ENCODE peak calls at places on chromosomes 3 and 15, in five cellular contexts. One of them, this sample, is unnamed.

GRCh38 chr15:75502360-75502759 is 50.9 kb upstream of the SIN3A start:
- DNase-seq in NCI-H526 treated with DMSO at 0.1 percent for 48 hours: no peak
- DNase-seq in NCI-H345: no peak
- DNase-seq in DMS153: no peak
- DNase-seq in AG04450: no peak
- DNase-seq in this sample: no peak

GRCh38 chr3:138187296-138188012 is at the start of gene ARMC8:
- DNase-seq in DMS153: no peak
- DNase-seq in NCI-H526 treated with DMSO at 0.1 percent for 48 hours: no peak
- DNase-seq in NCI-H345: no peak
- DNase-seq in AG04450: no peak
- DNase-seq in this sample: peak

GRCh38 chr3:11118181-11118682 is 36.1 kb upstream of the HRH1 start:
- DNase-seq in AG04450: no peak
- DNase-seq in NCI-H345: no peak
- DNase-seq in NCI-H526 treated with DMSO at 0.1 percent for 48 hours: no peak
- DNase-seq in DMS153: no peak
- DNase-seq in this sample: no peak

GRCh38 chr3:48418651-48419050 is 11.2 kb downstream of the PLXNB1 start:
- DNase-seq in AG04450: no peak
- DNase-seq in DMS153: no peak
- DNase-seq in NCI-H526 treated with DMSO at 0.1 percent for 48 hours: no peak
- DNase-seq in NCI-H345: no peak
- DNase-seq in this sample: no peak

GRCh38 chr15:23954931-23955330 is 267.8 kb upstream of the NDN start:
- DNase-seq in AG04450: no peak
- DNase-seq in NCI-H345: no peak
- DNase-seq in NCI-H526 treated with DMSO at 0.1 percent for 48 hours: no peak
- DNase-seq in DMS153: no peak
- DNase-seq in this sample: no peak

GRCh38 chr3:33063651-33064051 is 33.3 kb downstream of the GLB1 start:
- DNase-seq in DMS153: no peak
- DNase-seq in NCI-H345: no peak
- DNase-seq in NCI-H526 treated with DMSO at 0.1 percent for 48 hours: no peak
- DNase-seq in AG04450: no peak
- DNase-seq in this sample: no peak

GRCh38 chr3:119627461-119627860 is 29.8 kb downstream of the PLA1A start:
- DNase-seq in NCI-H526 treated with DMSO at 0.1 percent for 48 hours: no peak
- DNase-seq in DMS153: no peak
- DNase-seq in AG04450: no peak
- DNase-seq in NCI-H345: no peak
- DNase-seq in this sample: peak

GRCh38 chr3:128496019-128496601 is 3.1 kb upstream of the GATA2 start:
- DNase-seq in AG04450: no peak
- DNase-seq in DMS153: no peak
- DNase-seq in NCI-H526 treated with DMSO at 0.1 percent for 48 hours: no peak
- DNase-seq in NCI-H345: no peak
- DNase-seq in this sample: no peak

GRCh38 chr15:67253517-67254237 is 784 bp downstream of the AAGAB start:
- DNase-seq in DMS153: no peak
- DNase-seq in NCI-H345: peak
- DNase-seq in AG04450: no peak
- DNase-seq in NCI-H526 treated with DMSO at 0.1 percent for 48 hours: no peak
- DNase-seq in this sample: no peak

GRCh38 chr3:10688126-10688525 is 127.9 kb upstream of the SLC6A11 start:
- DNase-seq in NCI-H526 treated with DMSO at 0.1 percent for 48 hours: no peak
- DNase-seq in NCI-H345: no peak
- DNase-seq in AG04450: no peak
- DNase-seq in DMS153: no peak
- DNase-seq in this sample: peak

GRCh38 chr3:73674280-73674679 is 49.5 kb upstream of the PDZRN3 start:
- DNase-seq in NCI-H526 treated with DMSO at 0.1 percent for 48 hours: no peak
- DNase-seq in AG04450: no peak
- DNase-seq in DMS153: peak
- DNase-seq in NCI-H345: peak
- DNase-seq in this sample: peak

GRCh38 chr3:49840371-49840770 is 16.0 kb downstream of the TRAIP start:
- DNase-seq in AG04450: no peak
- DNase-seq in NCI-H526 treated with DMSO at 0.1 percent for 48 hours: no peak
- DNase-seq in DMS153: no peak
- DNase-seq in NCI-H345: no peak
- DNase-seq in this sample: no peak

GRCh38 chr3:195859061-195859845 is 47.5 kb upstream of the MUC4 start:
- DNase-seq in NCI-H526 treated with DMSO at 0.1 percent for 48 hours: peak
- DNase-seq in NCI-H345: peak
- DNase-seq in AG04450: peak
- DNase-seq in DMS153: peak
- DNase-seq in this sample: peak

GRCh38 chr15:27422997-27423396 is 452.0 kb downstream of the GABRG3 start:
- DNase-seq in NCI-H526 treated with DMSO at 0.1 percent for 48 hours: no peak
- DNase-seq in NCI-H345: no peak
- DNase-seq in DMS153: no peak
- DNase-seq in AG04450: no peak
- DNase-seq in this sample: no peak

GRCh38 chr15:91882858-91883586 is 29.5 kb downstream of the SLCO3A1 start:
- DNase-seq in NCI-H526 treated with DMSO at 0.1 percent for 48 hours: no peak
- DNase-seq in NCI-H345: no peak
- DNase-seq in DMS153: no peak
- DNase-seq in AG04450: no peak
- DNase-seq in this sample: no peak

GRCh38 chr3:11570789-11571495 is 72.8 kb downstream of the VGLL4 start:
- DNase-seq in AG04450: no peak
- DNase-seq in NCI-H345: no peak
- DNase-seq in NCI-H526 treated with DMSO at 0.1 percent for 48 hours: no peak
- DNase-seq in DMS153: no peak
- DNase-seq in this sample: no peak

GRCh38 chr15:71691700-71692417 is 118.5 kb upstream of the NR2E3 start:
- DNase-seq in NCI-H345: no peak
- DNase-seq in AG04450: peak
- DNase-seq in DMS153: no peak
- DNase-seq in NCI-H526 treated with DMSO at 0.1 percent for 48 hours: no peak
- DNase-seq in this sample: peak

GRCh38 chr3:55567121-55567520 is 80.0 kb upstream of the WNT5A start:
- DNase-seq in NCI-H526 treated with DMSO at 0.1 percent for 48 hours: no peak
- DNase-seq in AG04450: no peak
- DNase-seq in DMS153: no peak
- DNase-seq in NCI-H345: no peak
- DNase-seq in this sample: no peak

GRCh38 chr3:36525115-36525711 is 144.9 kb downstream of the STAC start:
- DNase-seq in NCI-H345: peak
- DNase-seq in DMS153: no peak
- DNase-seq in AG04450: no peak
- DNase-seq in NCI-H526 treated with DMSO at 0.1 percent for 48 hours: no peak
- DNase-seq in this sample: peak

GRCh38 chr15:43934480-43934879 is 107.7 kb downstream of the WDR76 start:
- DNase-seq in NCI-H526 treated with DMSO at 0.1 percent for 48 hours: no peak
- DNase-seq in DMS153: no peak
- DNase-seq in AG04450: no peak
- DNase-seq in NCI-H345: no peak
- DNase-seq in this sample: no peak

GRCh38 chr3:98977520-98977919 is 76.0 kb upstream of the DCBLD2 start:
- DNase-seq in NCI-H526 treated with DMSO at 0.1 percent for 48 hours: no peak
- DNase-seq in NCI-H345: no peak
- DNase-seq in DMS153: no peak
- DNase-seq in AG04450: peak
- DNase-seq in this sample: no peak

GRCh38 chr15:90860942-90861675 is 7.3 kb upstream of the FURIN start:
- DNase-seq in AG04450: no peak
- DNase-seq in NCI-H345: peak
- DNase-seq in NCI-H526 treated with DMSO at 0.1 percent for 48 hours: no peak
- DNase-seq in DMS153: peak
- DNase-seq in this sample: no peak

GRCh38 chr3:141262306-141262705 is 30.7 kb downstream of the PXYLP1 start:
- DNase-seq in AG04450: peak
- DNase-seq in DMS153: no peak
- DNase-seq in NCI-H345: no peak
- DNase-seq in NCI-H526 treated with DMSO at 0.1 percent for 48 hours: no peak
- DNase-seq in this sample: no peak